ENCODE peak calls at places on chromosomes 3 and 15, in ten cellular contexts. L is hepatic stellate cell, J is epithelial cell of esophagus, K is NCI-H510A, M is upper lobe of left lung, C is T1000, T is colonic mucosa, U is NCI-H2081, N is GM18507, A is neural progenitor cell. P is an unnamed sample.

GRCh38 chr3:143123353-143123974 is 3.9 kb downstream of the CHST2 start:
- DNase-seq in L (no peak), J (no peak), K (no peak), M (no peak), C (no peak), T (no peak), U (no peak), N (no peak), A (no peak), P (no peak)

GRCh38 chr15:67117356-67117755 is 52.0 kb downstream of the SMAD3 start:
- DNase-seq in L (no peak), J (no peak), K (no peak), M (no peak), C (no peak), T (no peak), U (no peak), N (no peak), A (no peak), P (no peak)

GRCh38 chr3:174644287-174644686 is 214.8 kb upstream of the NAALADL2 start:
- DNase-seq in L (no peak), J (no peak), K (no peak), M (no peak), C (no peak), T (no peak), U (no peak), N (no peak), A (no peak), P (no peak)

GRCh38 chr15:65792130-65792987 is at the start of gene DENND4A:
- DNase-seq in L (peak; percentile 91), J (peak; percentile 98), K (peak; percentile 88), M (peak; percentile 98), C (peak; percentile 96), T (peak; percentile 97), U (peak; percentile 97), N (peak; percentile 73), A (peak; percentile 99), P (peak; percentile 95)

GRCh38 chr15:73560501-73561117 is 72.6 kb downstream of the NPTN start:
- DNase-seq in L (no peak), J (peak; percentile 78), K (peak; percentile 17), M (no peak), C (no peak), T (peak; percentile 38), U (peak; percentile 64), N (no peak), A (peak; percentile 49), P (no peak)

GRCh38 chr3:24523988-24524727 is 29.5 kb upstream of the THRB start:
- DNase-seq in L (no peak), J (peak; percentile 86), K (no peak), M (no peak), C (no peak), T (no peak), U (no peak), N (no peak), A (no peak), P (no peak)

GRCh38 chr15:29289179-29289578 is 19.6 kb upstream of the NSMCE3 start:
- DNase-seq in L (no peak), J (peak; percentile 28), K (no peak), M (no peak), C (no peak), T (no peak), U (no peak), N (no peak), A (no peak), P (no peak)

GRCh38 chr3:94076055-94076454 is 13.2 kb downstream of the NSUN3 start:
- DNase-seq in L (no peak), J (peak; percentile 50), K (no peak), M (no peak), C (no peak), T (no peak), U (no peak), N (no peak), A (no peak), P (peak; percentile 8)

GRCh38 chr15:25133804-25134203 is 179.0 kb downstream of the SNRPN start:
- DNase-seq in L (no peak), J (no peak), K (no peak), M (no peak), C (no peak), T (no peak), U (no peak), N (no peak), A (no peak), P (no peak)

GRCh38 chr15:57866149-57866736 is 159.7 kb downstream of the POLR2M start:
- DNase-seq in L (peak; percentile 16), J (peak; percentile 61), K (peak; percentile 5), M (peak; percentile 66), C (no peak), T (peak; percentile 77), U (peak; percentile 61), N (no peak), A (peak; percentile 67), P (no peak)

GRCh38 chr15:53910236-53910849 is 67.9 kb upstream of the UNC13C start:
- DNase-seq in L (no peak), J (peak; percentile 96), K (no peak), M (peak; percentile 67), C (no peak), T (no peak), U (no peak), N (no peak), A (no peak), P (no peak)

GRCh38 chr15:62933388-62933787 is 109.2 kb upstream of the TPM1 start:
- DNase-seq in L (no peak), J (peak; percentile 35), K (no peak), M (no peak), C (no peak), T (no peak), U (no peak), N (no peak), A (no peak), P (no peak)

GRCh38 chr15:58748040-58748786 is 1.3 kb downstream of the ADAM10 start:
- DNase-seq in L (no peak), J (no peak), K (no peak), M (no peak), C (no peak), T (peak; percentile 31), U (no peak), N (no peak), A (no peak), P (peak; percentile 60)

GRCh38 chr15:92848852-92849598 is 51.1 kb upstream of the CHD2 start:
- DNase-seq in L (peak; percentile 60), J (no peak), K (no peak), M (no peak), C (no peak), T (no peak), U (no peak), N (peak; percentile 30), A (no peak), P (no peak)

GRCh38 chr3:135891121-135891520 is 74.4 kb upstream of the PPP2R3A start:
- DNase-seq in L (no peak), J (no peak), K (no peak), M (no peak), C (no peak), T (no peak), U (no peak), N (no peak), A (no peak), P (no peak)

GRCh38 chr3:54122802-54123537 is 618 bp downstream of the CACNA2D3 start:
- DNase-seq in L (no peak), J (no peak), K (no peak), M (no peak), C (no peak), T (no peak), U (no peak), N (no peak), A (peak; percentile 16), P (peak; percentile 74)